ENCODE peak calls at places on chromosome 5, in four cellular contexts. Z is heart right ventricle; C is activated CD8-positive, alpha-beta memory T cell treated with anti-CD3 and anti-CD28 coated beads, Interleukin-2, amount 10 ng/mL, durations not matched to agents 7 days and 5 days; P is stimulated activated naive B cell treated with anti-CD40 and anti-IgM and Interleukin-4, amounts not matched to agents 10 μg/mL and 1 μg/mL and 100 μg/mL, for 72 hours. U is an unnamed sample.

GRCh38 chr5:8954801-8955200 is 591.1 kb downstream of the SEMA5A start:
- ATAC-seq in Z (no peak), C (no peak), P (no peak), U (no peak)

GRCh38 chr5:142295084-142295758 is 29.6 kb downstream of the SPRY4 start:
- ATAC-seq in Z (peak; percentile 68), C (no peak), P (no peak), U (no peak)

GRCh38 chr5:133240425-133241091 is 188.7 kb downstream of the HSPA4 start:
- ATAC-seq in Z (peak; percentile 87), C (peak; percentile 90), P (peak; percentile 22), U (peak; percentile 95)

GRCh38 chr5:15880201-15880600 is 299.4 kb downstream of the MARCHF11 start:
- ATAC-seq in Z (no peak), C (no peak), P (no peak), U (no peak)

GRCh38 chr5:91332267-91333044 is 50.7 kb downstream of the ARRDC3 start:
- ATAC-seq in Z (no peak), C (peak; percentile 84), P (peak; percentile 39), U (peak; percentile 93)

GRCh38 chr5:41145306-41145705 is 68.0 kb downstream of the C6 start:
- ATAC-seq in Z (no peak), C (no peak), P (no peak), U (no peak)

GRCh38 chr5:77991084-77991483 is 214.9 kb upstream of the TBCA start:
- ATAC-seq in Z (no peak), C (no peak), P (no peak), U (no peak)

GRCh38 chr5:14213813-14214585 is 70.9 kb downstream of the TRIO start:
- ATAC-seq in Z (no peak), C (no peak), P (no peak), U (no peak)

GRCh38 chr5:139946440-139946839 is 96.7 kb downstream of the NRG2 start:
- ATAC-seq in Z (no peak), C (no peak), P (peak; percentile 70), U (no peak)

GRCh38 chr5:55146080-55146479 is 13.9 kb upstream of the GPX8 start:
- ATAC-seq in Z (no peak), C (no peak), P (no peak), U (no peak)

GRCh38 chr5:143235423-143235822 is 168.1 kb downstream of the NR3C1 start:
- ATAC-seq in Z (no peak), C (no peak), P (no peak), U (no peak)

GRCh38 chr5:180176191-180176590 is 32.8 kb downstream of the RASGEF1C start:
- ATAC-seq in Z (no peak), C (no peak), P (no peak), U (no peak)

GRCh38 chr5:132734687-132735086 is 2.7 kb downstream of the KIF3A start:
- ATAC-seq in Z (no peak), C (no peak), P (no peak), U (no peak)

GRCh38 chr5:105101597-105101996 is 1539.0 kb upstream of the NUDT12 start:
- ATAC-seq in Z (no peak), C (no peak), P (no peak), U (no peak)

GRCh38 chr5:124057161-124057814 is 545.3 kb downstream of the CSNK1G3 start:
- ATAC-seq in Z (peak; percentile 80), C (no peak), P (peak; percentile 79), U (no peak)